ENCODE peak calls at places on chromosome 22, in six cellular contexts. One of them, this sample, is unnamed.

GRCh38 chr22:38850941-38851849 is 7.4 kb upstream of the NPTXR start:
- DNase-seq in stimulated activated naive CD8-positive, alpha-beta T cell treated with anti-CD3 and anti-CD28 coated beads, Interleukin-15, Interleukin-2, amounts not matched to agents 100 U/mL and 50 U/mL, for 24 hours: no peak
- DNase-seq in stimulated activated CD4-positive, alpha-beta T cell treated with anti-CD3 and anti-CD28 coated beads, Interleukin-1b, Interleukin-23, amount 100 ng/mL, for 24 hours: no peak
- DNase-seq in NCI-H774: no peak
- DNase-seq in activated effector memory CD4-positive, alpha-beta T cell treated with anti-CD3 and anti-CD28 coated beads, Interleukin-2, amount 50 U/mL, for 16 hours: no peak
- DNase-seq in GM13977: no peak
- DNase-seq in this sample: no peak

GRCh38 chr22:42702675-42703074 is 18.0 kb downstream of the A4GALT start:
- DNase-seq in stimulated activated naive CD8-positive, alpha-beta T cell treated with anti-CD3 and anti-CD28 coated beads, Interleukin-15, Interleukin-2, amounts not matched to agents 100 U/mL and 50 U/mL, for 24 hours: no peak
- DNase-seq in stimulated activated CD4-positive, alpha-beta T cell treated with anti-CD3 and anti-CD28 coated beads, Interleukin-1b, Interleukin-23, amount 100 ng/mL, for 24 hours: no peak
- DNase-seq in NCI-H774: no peak
- DNase-seq in activated effector memory CD4-positive, alpha-beta T cell treated with anti-CD3 and anti-CD28 coated beads, Interleukin-2, amount 50 U/mL, for 16 hours: no peak
- DNase-seq in GM13977: no peak
- DNase-seq in this sample: no peak

GRCh38 chr22:36577019-36577418 is 48.1 kb upstream of the EIF3D start:
- DNase-seq in stimulated activated naive CD8-positive, alpha-beta T cell treated with anti-CD3 and anti-CD28 coated beads, Interleukin-15, Interleukin-2, amounts not matched to agents 100 U/mL and 50 U/mL, for 24 hours: no peak
- DNase-seq in stimulated activated CD4-positive, alpha-beta T cell treated with anti-CD3 and anti-CD28 coated beads, Interleukin-1b, Interleukin-23, amount 100 ng/mL, for 24 hours: no peak
- DNase-seq in NCI-H774: no peak
- DNase-seq in activated effector memory CD4-positive, alpha-beta T cell treated with anti-CD3 and anti-CD28 coated beads, Interleukin-2, amount 50 U/mL, for 16 hours: no peak
- DNase-seq in GM13977: no peak
- DNase-seq in this sample: no peak

GRCh38 chr22:31586137-31586920 is 75.7 kb downstream of the PISD start:
- DNase-seq in stimulated activated naive CD8-positive, alpha-beta T cell treated with anti-CD3 and anti-CD28 coated beads, Interleukin-15, Interleukin-2, amounts not matched to agents 100 U/mL and 50 U/mL, for 24 hours: no peak
- DNase-seq in stimulated activated CD4-positive, alpha-beta T cell treated with anti-CD3 and anti-CD28 coated beads, Interleukin-1b, Interleukin-23, amount 100 ng/mL, for 24 hours: no peak
- DNase-seq in NCI-H774: no peak
- DNase-seq in activated effector memory CD4-positive, alpha-beta T cell treated with anti-CD3 and anti-CD28 coated beads, Interleukin-2, amount 50 U/mL, for 16 hours: no peak
- DNase-seq in GM13977: no peak
- DNase-seq in this sample: no peak

GRCh38 chr22:43654271-43654670 is 157.8 kb downstream of the EFCAB6 start:
- DNase-seq in stimulated activated naive CD8-positive, alpha-beta T cell treated with anti-CD3 and anti-CD28 coated beads, Interleukin-15, Interleukin-2, amounts not matched to agents 100 U/mL and 50 U/mL, for 24 hours: no peak
- DNase-seq in stimulated activated CD4-positive, alpha-beta T cell treated with anti-CD3 and anti-CD28 coated beads, Interleukin-1b, Interleukin-23, amount 100 ng/mL, for 24 hours: no peak
- DNase-seq in NCI-H774: no peak
- DNase-seq in activated effector memory CD4-positive, alpha-beta T cell treated with anti-CD3 and anti-CD28 coated beads, Interleukin-2, amount 50 U/mL, for 16 hours: no peak
- DNase-seq in GM13977: no peak
- DNase-seq in this sample: no peak

GRCh38 chr22:45756558-45756957 is 84.9 kb downstream of the ATXN10 start:
- DNase-seq in stimulated activated naive CD8-positive, alpha-beta T cell treated with anti-CD3 and anti-CD28 coated beads, Interleukin-15, Interleukin-2, amounts not matched to agents 100 U/mL and 50 U/mL, for 24 hours: no peak
- DNase-seq in stimulated activated CD4-positive, alpha-beta T cell treated with anti-CD3 and anti-CD28 coated beads, Interleukin-1b, Interleukin-23, amount 100 ng/mL, for 24 hours: no peak
- DNase-seq in NCI-H774: no peak
- DNase-seq in activated effector memory CD4-positive, alpha-beta T cell treated with anti-CD3 and anti-CD28 coated beads, Interleukin-2, amount 50 U/mL, for 16 hours: no peak
- DNase-seq in GM13977: no peak
- DNase-seq in this sample: no peak

GRCh38 chr22:48632641-48633246 is 1194.9 kb downstream of the BRD1 start:
- DNase-seq in stimulated activated naive CD8-positive, alpha-beta T cell treated with anti-CD3 and anti-CD28 coated beads, Interleukin-15, Interleukin-2, amounts not matched to agents 100 U/mL and 50 U/mL, for 24 hours: no peak
- DNase-seq in stimulated activated CD4-positive, alpha-beta T cell treated with anti-CD3 and anti-CD28 coated beads, Interleukin-1b, Interleukin-23, amount 100 ng/mL, for 24 hours: no peak
- DNase-seq in NCI-H774: no peak
- DNase-seq in activated effector memory CD4-positive, alpha-beta T cell treated with anti-CD3 and anti-CD28 coated beads, Interleukin-2, amount 50 U/mL, for 16 hours: no peak
- DNase-seq in GM13977: no peak
- DNase-seq in this sample: no peak

GRCh38 chr22:41563051-41563711 is 2.4 kb downstream of the CSDC2 start:
- DNase-seq in stimulated activated naive CD8-positive, alpha-beta T cell treated with anti-CD3 and anti-CD28 coated beads, Interleukin-15, Interleukin-2, amounts not matched to agents 100 U/mL and 50 U/mL, for 24 hours: no peak
- DNase-seq in stimulated activated CD4-positive, alpha-beta T cell treated with anti-CD3 and anti-CD28 coated beads, Interleukin-1b, Interleukin-23, amount 100 ng/mL, for 24 hours: no peak
- DNase-seq in NCI-H774: no peak
- DNase-seq in activated effector memory CD4-positive, alpha-beta T cell treated with anti-CD3 and anti-CD28 coated beads, Interleukin-2, amount 50 U/mL, for 16 hours: no peak
- DNase-seq in GM13977: no peak
- DNase-seq in this sample: no peak

GRCh38 chr22:50697667-50698506 is 25.3 kb downstream of the SHANK3 start:
- DNase-seq in stimulated activated naive CD8-positive, alpha-beta T cell treated with anti-CD3 and anti-CD28 coated beads, Interleukin-15, Interleukin-2, amounts not matched to agents 100 U/mL and 50 U/mL, for 24 hours: no peak
- DNase-seq in stimulated activated CD4-positive, alpha-beta T cell treated with anti-CD3 and anti-CD28 coated beads, Interleukin-1b, Interleukin-23, amount 100 ng/mL, for 24 hours: no peak
- DNase-seq in NCI-H774: no peak
- DNase-seq in activated effector memory CD4-positive, alpha-beta T cell treated with anti-CD3 and anti-CD28 coated beads, Interleukin-2, amount 50 U/mL, for 16 hours: peak; percentile 57
- DNase-seq in GM13977: no peak
- DNase-seq in this sample: no peak

GRCh38 chr22:37739000-37739399 is 42.2 kb downstream of the TRIOBP start:
- DNase-seq in stimulated activated naive CD8-positive, alpha-beta T cell treated with anti-CD3 and anti-CD28 coated beads, Interleukin-15, Interleukin-2, amounts not matched to agents 100 U/mL and 50 U/mL, for 24 hours: no peak
- DNase-seq in stimulated activated CD4-positive, alpha-beta T cell treated with anti-CD3 and anti-CD28 coated beads, Interleukin-1b, Interleukin-23, amount 100 ng/mL, for 24 hours: no peak
- DNase-seq in NCI-H774: no peak
- DNase-seq in activated effector memory CD4-positive, alpha-beta T cell treated with anti-CD3 and anti-CD28 coated beads, Interleukin-2, amount 50 U/mL, for 16 hours: no peak
- DNase-seq in GM13977: no peak
- DNase-seq in this sample: no peak

GRCh38 chr22:17774206-17774927 is at the start of gene BID:
- DNase-seq in stimulated activated naive CD8-positive, alpha-beta T cell treated with anti-CD3 and anti-CD28 coated beads, Interleukin-15, Interleukin-2, amounts not matched to agents 100 U/mL and 50 U/mL, for 24 hours: peak; percentile 54
- DNase-seq in stimulated activated CD4-positive, alpha-beta T cell treated with anti-CD3 and anti-CD28 coated beads, Interleukin-1b, Interleukin-23, amount 100 ng/mL, for 24 hours: no peak
- DNase-seq in NCI-H774: no peak
- DNase-seq in activated effector memory CD4-positive, alpha-beta T cell treated with anti-CD3 and anti-CD28 coated beads, Interleukin-2, amount 50 U/mL, for 16 hours: peak; percentile 83
- DNase-seq in GM13977: peak; percentile 79
- DNase-seq in this sample: peak; percentile 14

This sample was measured in COR-L47.